ENCODE peak calls at places on chromosomes 2 and 18, in seven cellular contexts. K is K562, Y is H1, B is Panc1, D is HCT116, Z is SK-N-SH, N is GM12878. E is an unnamed sample.
A peak's percentile ranks its signal among the peaks of the same experiment; 100 is the strongest.

GRCh38 chr2:41967426-41968181 is 80.2 kb upstream of the PKDCC start:
- DNase-seq in B (no peak), Z (no peak), N (no peak), D (no peak), K (no peak), Y (no peak), E (no peak)

GRCh38 chr18:49127606-49128190 is 176.9 kb upstream of the SMAD7 start:
- DNase-seq in Y (no peak), K (no peak), Z (no peak), N (no peak), B (no peak), D (no peak), E (no peak)

GRCh38 chr18:9612989-9613388 is 1.4 kb downstream of the PPP4R1 start:
- DNase-seq in D (no peak), B (no peak), K (no peak), N (no peak), Z (no peak), Y (no peak), E (no peak)

GRCh38 chr2:8550481-8550880 is 131.4 kb upstream of the ID2 start:
- DNase-seq in D (no peak), K (no peak), N (no peak), Y (no peak), Z (no peak), B (no peak), E (no peak)

GRCh38 chr2:86372133-86372532 is 34.7 kb upstream of the REEP1 start:
- DNase-seq in Z (no peak), D (no peak), N (no peak), Y (no peak), B (no peak), K (no peak), E (no peak)

GRCh38 chr18:34494359-34494696 is 215.8 kb upstream of the DTNA start:
- DNase-seq in Y (no peak), K (no peak), N (no peak), Z (no peak), D (no peak), B (no peak), E (peak; percentile 3)

GRCh38 chr2:2739231-2739795 is 408.2 kb upstream of the MYT1L start:
- DNase-seq in D (no peak), K (no peak), B (no peak), N (no peak), Y (no peak), Z (no peak), E (no peak)

GRCh38 chr18:48540329-48541025 is 1.6 kb downstream of the CTIF start:
- DNase-seq in N (no peak), Z (peak; percentile 81), B (no peak), Y (peak; percentile 71), D (no peak), K (peak; percentile 74), E (peak; percentile 57)

GRCh38 chr2:229511524-229511923 is 202.8 kb downstream of the DNER start:
- DNase-seq in D (no peak), N (no peak), Z (no peak), B (no peak), K (no peak), Y (no peak), E (no peak)

GRCh38 chr18:76564117-76564516 is 69.1 kb upstream of the ZNF516 start:
- DNase-seq in D (peak; percentile 62), B (no peak), K (no peak), N (no peak), Y (peak; percentile 4), Z (no peak), E (no peak)

GRCh38 chr2:100484390-100484789 is 14.1 kb downstream of the NMS start:
- DNase-seq in K (no peak), Z (no peak), B (no peak), N (no peak), Y (no peak), D (no peak), E (no peak)

GRCh38 chr2:160394153-160394552 is 99.5 kb downstream of the RBMS1 start:
- DNase-seq in Z (no peak), Y (no peak), K (no peak), D (no peak), B (no peak), N (peak; percentile 26), E (no peak)

GRCh38 chr18:39772155-39772919 is 2182.7 kb upstream of the PIK3C3 start:
- DNase-seq in D (no peak), Y (no peak), N (no peak), K (no peak), B (no peak), Z (no peak), E (peak; percentile 30)

GRCh38 chr2:41784496-41784895 is 263.3 kb upstream of the PKDCC start:
- DNase-seq in N (no peak), D (no peak), Y (no peak), K (no peak), B (no peak), Z (no peak), E (peak; percentile 11)

GRCh38 chr2:8364668-8365067 is 317.2 kb upstream of the ID2 start:
- DNase-seq in N (no peak), Z (no peak), K (no peak), B (no peak), Y (no peak), D (no peak), E (peak; percentile 77)

GRCh38 chr2:68765739-68766377 is 31.2 kb downstream of the ARHGAP25 start:
- DNase-seq in B (no peak), Z (no peak), D (no peak), K (no peak), Y (no peak), N (no peak), E (no peak)

GRCh38 chr2:203442463-203442862 is 92.6 kb downstream of the RAPH1 start:
- DNase-seq in Y (no peak), Z (no peak), D (no peak), B (no peak), N (no peak), K (no peak), E (no peak)

GRCh38 chr18:50092250-50092780 is 102.6 kb downstream of the MYO5B start:
- DNase-seq in Z (no peak), D (no peak), K (no peak), N (no peak), B (no peak), Y (no peak), E (no peak)

GRCh38 chr2:49973917-49974368 is 819.6 kb upstream of the FSHR start:
- DNase-seq in Y (peak; percentile 76), B (peak; percentile 15), K (no peak), N (no peak), Z (peak; percentile 65), D (no peak), E (no peak)

GRCh38 chr2:128317186-128317897 is 1.3 kb downstream of the HS6ST1 start:
- DNase-seq in Y (peak; percentile 78), N (peak; percentile 11), K (peak; percentile 12), D (no peak), Z (peak; percentile 63), B (no peak), E (peak; percentile 63)

GRCh38 chr18:62457830-62458229 is 65.0 kb upstream of the ZCCHC2 start:
- DNase-seq in D (no peak), N (no peak), Z (no peak), Y (no peak), B (no peak), K (no peak), E (no peak)

GRCh38 chr2:215764441-215765048 is 248.8 kb downstream of the MREG start:
- DNase-seq in Y (no peak), B (no peak), Z (no peak), K (peak; percentile 14), N (no peak), D (no peak), E (no peak)

GRCh38 chr18:64183674-64184073 is 34.8 kb upstream of the LINC00305 start:
- DNase-seq in B (no peak), D (no peak), K (no peak), N (no peak), Z (no peak), Y (no peak), E (no peak)

GRCh38 chr2:12034303-12034861 is 287.9 kb downstream of the LPIN1 start:
- DNase-seq in N (no peak), K (no peak), D (no peak), Z (no peak), B (no peak), Y (no peak), E (no peak)

GRCh38 chr2:229003256-229003655 is 267.8 kb downstream of the PID1 start:
- DNase-seq in N (no peak), B (no peak), Z (no peak), Y (no peak), D (no peak), K (no peak), E (no peak)

GRCh38 chr2:145546091-145546490 is 1026.2 kb upstream of the ZEB2 start:
- DNase-seq in D (peak; percentile 16), B (no peak), Y (no peak), K (peak; percentile 9), Z (no peak), N (no peak), E (no peak)

DNA sequence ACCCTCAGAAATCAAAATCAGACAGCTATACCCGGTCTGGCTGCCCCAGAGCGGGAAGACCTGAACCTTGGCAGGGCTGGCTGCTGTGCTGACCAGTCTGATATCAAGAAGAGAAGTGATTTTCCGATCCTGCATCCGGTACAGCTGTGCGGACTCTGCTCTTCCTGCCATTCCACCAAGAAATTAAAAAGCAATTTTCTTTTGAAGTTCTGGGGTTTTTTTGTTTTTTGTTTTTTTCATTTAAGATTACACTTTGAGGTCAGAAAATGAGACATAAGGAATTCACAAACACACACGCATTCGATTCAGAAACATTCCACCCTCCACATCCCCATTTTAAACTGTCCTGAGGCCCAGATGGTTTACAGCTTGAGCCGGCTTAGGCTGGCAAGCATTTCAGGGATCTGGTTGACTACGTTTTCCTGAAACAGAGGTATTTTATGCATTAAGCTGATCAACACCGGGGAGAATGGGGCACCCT is 156.5 kb downstream of the COL6A3 start:
- DNase-seq in K (no peak), Z (no peak), Y (no peak), B (no peak), D (no peak), N (no peak), E (no peak)
- TF ChIP-seq SIN3A in K (no peak), Z (no peak), Y (no peak), B (no peak), D (no peak), N (no peak), E (no peak)

DNA sequence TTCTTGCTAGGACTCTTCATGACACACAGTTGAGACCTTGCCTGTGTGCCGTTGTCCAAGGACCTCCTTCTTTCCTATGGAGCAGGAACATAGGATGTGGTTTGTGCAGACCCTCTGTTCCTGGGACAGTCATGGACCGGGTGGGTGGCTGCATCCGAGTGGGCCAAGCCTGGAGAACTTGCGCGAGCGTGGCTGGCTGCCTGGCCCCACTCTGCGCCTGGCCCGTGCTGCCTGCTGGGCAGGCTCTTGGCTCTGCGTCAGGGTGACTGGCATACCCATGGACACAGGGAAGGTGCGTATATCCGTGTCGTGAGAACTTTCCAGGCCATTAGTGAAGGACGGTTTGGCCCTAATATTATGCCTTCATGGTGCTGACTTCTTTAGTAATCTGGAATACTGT is 68.2 kb downstream of the DCDC2C start:
- DNase-seq in K (no peak), Y (no peak), Z (no peak), D (no peak), N (no peak), B (no peak), E (no peak)
- TF ChIP-seq SIN3A in K (no peak), Y (no peak), Z (no peak), D (no peak), N (no peak), B (no peak), E (no peak)

GRCh38 chr2:15145919-15146318 is 415.2 kb downstream of the NBAS start:
- DNase-seq in D (no peak), N (no peak), Z (no peak), K (no peak), Y (no peak), B (no peak), E (no peak)
- TF ChIP-seq SIN3A in D (no peak), N (no peak), Z (no peak), K (no peak), Y (no peak), B (no peak), E (no peak)

GRCh38 chr2:202196727-202197126 is 41.7 kb downstream of the SUMO1 start:
- DNase-seq in B (no peak), N (no peak), D (no peak), Y (no peak), Z (no peak), K (no peak), E (no peak)
- TF ChIP-seq SIN3A in B (no peak), N (no peak), D (no peak), Y (no peak), Z (no peak), K (no peak), E (no peak)